ENCODE peak calls at places on chromosomes 12 and 14, in six cellular contexts. E is GM13977, P is choroid plexus epithelial cell, M is GM12864, N is astrocyte of the hippocampus, C is fibroblast of mammary gland. F is an unnamed sample.

GRCh38 chr14:65290830-65291229 is 121.7 kb upstream of the FUT8 start:
- DNase-seq in N (peak; percentile 83), P (peak; percentile 84), E (no peak), M (no peak), C (peak; percentile 99), F (no peak)

GRCh38 chr12:93115198-93115601 is 186.1 kb upstream of the EEA1 start:
- DNase-seq in C (peak; percentile 60), E (no peak), N (no peak), M (no peak), P (no peak), F (no peak)

GRCh38 chr12:4664111-4664510 is 15.2 kb downstream of the NDUFA9 start:
- DNase-seq in N (peak; percentile 64), P (peak; percentile 77), C (peak; percentile 83), M (no peak), E (no peak), F (no peak)

GRCh38 chr14:59166258-59166657 is 22.2 kb upstream of the DAAM1 start:
- DNase-seq in P (no peak), E (no peak), N (no peak), M (no peak), C (no peak), F (no peak)

GRCh38 chr12:7837366-7837765 is 35.3 kb downstream of the SLC2A14 start:
- DNase-seq in M (no peak), P (no peak), E (no peak), N (no peak), C (peak; percentile 8), F (no peak)

GRCh38 chr12:92065018-92065499 is 80.6 kb downstream of the BTG1 start:
- DNase-seq in P (peak; percentile 54), E (no peak), N (peak; percentile 51), M (peak; percentile 62), C (peak; percentile 49), F (no peak)

GRCh38 chr14:24255931-24256696 is 6.9 kb downstream of the TGM1 start:
- DNase-seq in N (no peak), C (no peak), P (no peak), E (no peak), M (no peak), F (no peak)

GRCh38 chr12:47509398-47509851 is 196.4 kb downstream of the RPAP3 start:
- DNase-seq in C (peak; percentile 8), M (no peak), P (peak; percentile 38), E (no peak), N (peak; percentile 11), F (no peak)

GRCh38 chr14:53295985-53296582 is 143.0 kb upstream of the DDHD1 start:
- DNase-seq in E (peak; percentile 23), N (peak; percentile 56), P (peak; percentile 66), C (peak; percentile 59), M (peak; percentile 4), F (peak; percentile 31)

GRCh38 chr14:92135269-92135668 is 13.5 kb downstream of the CPSF2 start:
- DNase-seq in M (no peak), N (peak; percentile 52), E (no peak), C (peak; percentile 63), P (peak; percentile 77), F (peak; percentile 10)

GRCh38 chr12:2243275-2243674 is 190.5 kb downstream of the CACNA1C start:
- DNase-seq in C (peak; percentile 41), P (no peak), M (no peak), E (no peak), N (peak; percentile 32), F (no peak)

GRCh38 chr12:46493352-46494209 is 121.0 kb upstream of the SLC38A2 start:
- DNase-seq in M (no peak), P (peak; percentile 59), C (no peak), E (no peak), N (no peak), F (no peak)